ENCODE peak calls at places on chromosomes 5 and 9, in six cellular contexts. W is choroid plexus epithelial cell, L is bronchial epithelial cell, I is fibroblast of villous mesenchyme, T is GM12865, B is psoas muscle. K is an unnamed sample.

GRCh38 chr9:112301420-112301819 is 32.0 kb downstream of the PTBP3 start:
- DNase-seq in T (no peak), B (no peak), L (no peak), W (no peak), I (no peak), K (no peak)

GRCh38 chr5:93337138-93337537 is 243.9 kb downstream of the NR2F1-AS1 start:
- DNase-seq in W (no peak), I (no peak), B (no peak), L (peak; percentile 78), T (no peak), K (no peak)

GRCh38 chr9:80489329-80489728 is 917.6 kb downstream of the TLE4 start:
- DNase-seq in I (no peak), T (no peak), W (no peak), L (no peak), B (no peak), K (no peak)

GRCh38 chr9:13354733-13355132 is 75.2 kb upstream of the MPDZ start:
- DNase-seq in L (peak; percentile 39), W (peak; percentile 33), T (no peak), B (no peak), I (no peak), K (peak; percentile 31)

GRCh38 chr9:91836515-91836914 is 113.5 kb downstream of the ROR2 start:
- DNase-seq in T (no peak), I (no peak), B (no peak), L (no peak), W (no peak), K (no peak)

GRCh38 chr5:124596595-124597388 is 149.6 kb downstream of the ZNF608 start:
- DNase-seq in T (peak; percentile 6), I (peak; percentile 77), B (no peak), L (peak; percentile 92), W (peak; percentile 81), K (peak; percentile 80)

GRCh38 chr5:102762095-102762534 is 7.0 kb downstream of the PAM start:
- DNase-seq in B (no peak), T (peak; percentile 41), W (peak; percentile 73), I (peak; percentile 46), L (peak; percentile 64), K (no peak)

GRCh38 chr5:164472150-164472549 is 966.7 kb downstream of the MAT2B start:
- DNase-seq in L (no peak), T (no peak), B (no peak), I (no peak), W (no peak), K (no peak)

GRCh38 chr9:114029311-114030170 is 48.6 kb downstream of the AMBP start:
- DNase-seq in T (no peak), I (no peak), L (no peak), W (no peak), B (no peak), K (no peak)

GRCh38 chr5:72452515-72453259 is 54.5 kb downstream of the ZNF366 start:
- DNase-seq in T (no peak), B (peak; percentile 69), W (peak; percentile 81), L (peak; percentile 66), I (peak; percentile 80), K (peak; percentile 79)

GRCh38 chr9:96020822-96021615 is 145.5 kb downstream of the ERCC6L2 start:
- DNase-seq in T (peak; percentile 23), B (no peak), W (peak; percentile 31), L (no peak), I (peak; percentile 25), K (no peak)

GRCh38 chr9:121449786-121450185 is 49.9 kb downstream of the GGTA1 start:
- DNase-seq in T (no peak), B (no peak), L (no peak), W (no peak), I (no peak), K (no peak)

GRCh38 chr9:121441163-121441562 is 58.5 kb downstream of the GGTA1 start:
- DNase-seq in I (no peak), T (no peak), B (no peak), W (no peak), L (no peak), K (no peak)

GRCh38 chr9:121447341-121447834 is 52.3 kb downstream of the GGTA1 start:
- DNase-seq in I (peak; percentile 57), T (no peak), B (no peak), L (no peak), W (peak; percentile 80), K (peak; percentile 86)

GRCh38 chr9:121450241-121450640 is 49.4 kb downstream of the GGTA1 start:
- DNase-seq in B (no peak), W (no peak), L (no peak), T (no peak), I (peak; percentile 24), K (no peak)

DNA sequence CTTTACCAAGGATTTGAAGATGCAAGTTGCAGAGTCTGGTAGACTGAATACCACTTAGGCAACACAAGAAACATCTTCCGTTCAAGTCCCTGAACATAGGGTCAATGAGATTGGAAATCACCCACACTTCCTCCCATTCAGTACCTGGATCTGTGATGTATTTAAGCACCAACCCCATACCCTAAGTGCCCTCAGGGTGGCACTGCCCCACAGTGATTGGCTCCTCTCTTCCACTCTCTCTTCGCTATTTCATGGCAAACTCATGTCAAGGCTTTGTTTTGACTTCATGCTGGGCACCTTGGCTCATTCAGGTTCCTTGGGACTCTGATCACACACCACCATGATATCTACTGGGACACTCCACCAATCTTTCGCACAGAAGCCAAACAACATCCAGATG is 53.7 kb downstream of the GGTA1 start:
- DNase-seq in B (no peak), W (no peak), I (no peak), L (no peak), T (peak; percentile 5), K (no peak)
- TF ChIP-seq CTCF in B (no peak), W (no peak), I (no peak), L (peak; percentile 29), T (peak; percentile 3), K (no peak)

GRCh38 chr9:121700165-121700830 is 48.9 kb downstream of the DAB2IP start:
- DNase-seq in T (peak; percentile 13), W (peak; percentile 48), L (peak; percentile 99), I (peak; percentile 51), B (peak; percentile 66), K (no peak)
- H3K4me3 ChIP-seq in T (no peak overlapping the region), W (peak overlapping the region; percentile 59), L (peak overlapping the region; percentile 82), I (peak overlapping the region; percentile 67), B (peak overlapping the region; percentile 66), K (peak overlapping the region; percentile 67)

DNA sequence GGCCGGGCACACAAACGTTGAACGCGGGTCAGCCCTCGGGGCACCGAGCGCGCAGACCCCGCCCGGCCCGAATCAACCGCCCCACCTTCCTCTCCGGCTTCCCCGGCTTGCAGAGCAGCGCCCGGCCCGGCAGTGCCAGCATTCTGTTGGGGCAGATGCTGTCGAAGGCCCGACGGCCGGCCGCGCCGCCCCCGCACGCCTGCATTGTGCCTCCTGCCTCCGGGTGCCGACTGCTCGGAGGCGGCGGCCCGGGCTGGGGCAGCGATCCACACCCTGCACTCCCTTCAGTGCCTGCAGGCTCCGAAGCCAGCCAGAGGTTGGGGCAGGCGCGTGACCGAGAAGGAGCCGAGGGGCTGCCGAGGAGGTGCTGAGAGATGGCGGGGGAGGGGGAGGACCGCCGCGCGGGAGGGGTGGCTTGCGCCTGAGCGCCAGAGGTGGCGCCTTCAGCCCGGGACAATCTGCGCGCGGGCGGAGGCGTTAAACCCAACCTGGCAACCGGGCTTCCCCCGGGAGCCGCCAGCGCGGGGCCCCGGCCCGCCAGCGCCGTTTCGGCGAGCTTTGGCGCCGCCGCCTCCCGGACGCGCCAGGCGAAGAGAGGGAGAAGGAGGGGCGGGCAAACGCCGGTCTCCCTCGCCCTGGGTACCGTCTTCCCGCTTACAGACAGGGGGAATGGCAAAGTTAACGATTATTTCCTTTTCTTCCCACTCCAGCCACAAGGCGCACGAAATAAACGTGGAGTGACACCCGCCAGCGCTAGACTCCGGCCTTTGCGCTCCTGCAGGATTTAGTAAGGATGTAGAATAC is at the start of gene MCIDAS:
- DNase-seq in T (peak; percentile 60), W (no peak), I (peak; percentile 25), B (no peak), L (peak; percentile 48), K (no peak)
- TF ChIP-seq CTCF in T (no peak), W (no peak), I (no peak), B (no peak), L (peak; percentile 54), K (no peak)

DNA sequence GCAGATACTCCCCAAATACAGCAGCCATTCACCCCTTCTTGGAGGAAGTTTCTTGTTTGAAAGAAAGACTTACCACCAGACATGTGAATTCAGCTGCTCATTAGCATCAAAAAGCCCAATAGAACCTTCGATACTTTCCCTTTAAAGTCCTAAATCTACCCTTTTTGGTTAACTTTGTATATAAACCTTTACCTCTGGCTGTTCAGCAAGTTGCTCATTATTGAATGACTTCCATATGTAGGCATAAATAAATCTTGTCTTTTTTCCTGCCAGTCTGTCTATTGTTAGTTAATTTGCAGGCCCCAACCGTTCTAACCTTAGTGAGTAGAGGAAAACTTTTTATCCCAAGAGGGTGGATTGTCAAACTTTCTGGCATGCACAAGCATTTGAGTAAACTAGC is 27.9 kb upstream of the FBXL17 start:
- DNase-seq in B (no peak), W (no peak), T (no peak), I (no peak), L (no peak), K (no peak)
- H3K4me3 ChIP-seq in B (no peak overlapping the region), W (no peak overlapping the region), T (no peak overlapping the region), I (no peak overlapping the region), L (no peak overlapping the region), K (no peak overlapping the region)

GRCh38 chr5:10229306-10230048 is 20.2 kb downstream of the ATPSCKMT start:
- DNase-seq in B (no peak), T (no peak), L (peak; percentile 19), I (no peak), W (peak; percentile 60), K (peak; percentile 73)
- TF ChIP-seq CTCF in B (no peak), T (no peak), L (no peak), I (no peak), W (peak; percentile 62), K (peak; percentile 52)

DNA sequence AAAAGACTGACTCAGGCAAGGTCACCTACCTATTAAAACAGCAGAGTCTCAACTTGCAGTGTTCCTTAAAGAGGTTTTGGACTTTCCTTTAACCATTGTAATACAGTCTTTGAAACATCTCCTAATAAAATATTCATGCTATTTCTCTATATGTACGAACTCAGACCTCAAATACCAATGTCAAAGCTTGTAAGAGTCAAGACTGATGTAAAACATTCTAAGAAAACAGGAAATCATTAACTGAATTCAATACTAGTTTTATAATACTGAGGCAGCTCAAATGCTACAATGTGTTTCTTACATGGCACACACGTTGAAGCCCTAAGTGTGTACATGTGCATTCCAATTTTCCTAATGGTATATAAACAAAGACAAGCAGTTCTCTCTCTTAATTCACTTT is 11.7 kb downstream of the PSIP1 start:
- DNase-seq in L (no peak), W (no peak), B (no peak), T (no peak), I (no peak), K (no peak)
- H3K4me3 ChIP-seq in L (no peak overlapping the region), W (no peak overlapping the region), B (no peak overlapping the region), T (no peak overlapping the region), I (no peak overlapping the region), K (no peak overlapping the region)